ENCODE peak calls at places on chromosome 11, in nine cellular contexts. E is neural progenitor cell, V is GM23248, L is HCT116, D is HepG2, N is DND-41, I is endothelial cell of umbilical vein, A is PC-3, Q is mammary epithelial cell. O is an unnamed sample.

GRCh38 chr11:122235615-122236014 is 119.6 kb upstream of the BLID start:
- DNase-seq in E (no peak), V (peak; percentile 91), L (no peak), D (no peak), N (no peak), I (no peak), A (peak; percentile 74), Q (peak; percentile 13), O (peak; percentile 99)

GRCh38 chr11:109192864-109193263 is 229.1 kb upstream of the C11orf87 start:
- DNase-seq in E (no peak), V (no peak), L (no peak), D (no peak), N (no peak), I (no peak), A (no peak), Q (no peak), O (no peak)

GRCh38 chr11:23320131-23320530 is 459.9 kb upstream of the CCDC179 start:
- DNase-seq in E (no peak), V (no peak), L (no peak), D (no peak), N (no peak), I (no peak), A (no peak), Q (no peak), O (peak; percentile 62)

GRCh38 chr11:74011360-74012071 is 2.6 kb upstream of the UCP3 start:
- DNase-seq in E (no peak), V (peak; percentile 55), L (no peak), D (no peak), N (no peak), I (no peak), A (no peak), Q (no peak), O (no peak)

GRCh38 chr11:67647471-67647870 is 3.1 kb downstream of the ACY3 start:
- DNase-seq in E (no peak), V (no peak), L (no peak), D (no peak), N (no peak), I (no peak), A (no peak), Q (no peak), O (no peak)

GRCh38 chr11:119365071-119365591 is 16.4 kb downstream of the USP2 start:
- DNase-seq in E (no peak), V (peak; percentile 76), L (no peak), D (no peak), N (no peak), I (no peak), A (no peak), Q (no peak), O (peak; percentile 22)

GRCh38 chr11:100719362-100719761 is 32.3 kb downstream of the ARHGAP42 start:
- DNase-seq in E (peak; percentile 57), V (peak; percentile 19), L (no peak), D (no peak), N (no peak), I (no peak), A (peak; percentile 55), Q (peak; percentile 24), O (peak; percentile 51)

GRCh38 chr11:66362481-66363147 is 8.9 kb downstream of the SLC29A2 start:
- DNase-seq in E (no peak), V (no peak), L (no peak), D (no peak), N (no peak), I (no peak), A (no peak), Q (no peak), O (no peak)

GRCh38 chr11:36376888-36377758 is 81.0 kb downstream of the PRR5L start:
- DNase-seq in E (peak; percentile 85), V (peak; percentile 81), L (no peak), D (no peak), N (peak; percentile 43), I (peak; percentile 35), A (no peak), Q (peak; percentile 54), O (no peak)

GRCh38 chr11:111520565-111520964 is 6.0 kb downstream of the HOATZ start:
- DNase-seq in E (no peak), V (peak; percentile 74), L (no peak), D (no peak), N (no peak), I (no peak), A (peak; percentile 23), Q (no peak), O (peak; percentile 75)

GRCh38 chr11:19196458-19196857 is 5.3 kb downstream of the CSRP3 start:
- DNase-seq in E (no peak), V (no peak), L (no peak), D (no peak), N (no peak), I (no peak), A (no peak), Q (no peak), O (no peak)

GRCh38 chr11:33520103-33520502 is 180.5 kb downstream of the C11orf91 start:
- DNase-seq in E (no peak), V (no peak), L (no peak), D (no peak), N (no peak), I (no peak), A (no peak), Q (no peak), O (no peak)

GRCh38 chr11:85464283-85464682 is 162.9 kb downstream of the DLG2 start:
- DNase-seq in E (peak; percentile 8), V (no peak), L (no peak), D (no peak), N (no peak), I (no peak), A (no peak), Q (no peak), O (no peak)

GRCh38 chr11:126113515-126113957 is 50.9 kb upstream of the CDON start:
- DNase-seq in E (peak; percentile 28), V (peak; percentile 100), L (peak; percentile 44), D (peak; percentile 84), N (no peak), I (peak; percentile 92), A (peak; percentile 98), Q (peak; percentile 87), O (peak; percentile 99)

DNA sequence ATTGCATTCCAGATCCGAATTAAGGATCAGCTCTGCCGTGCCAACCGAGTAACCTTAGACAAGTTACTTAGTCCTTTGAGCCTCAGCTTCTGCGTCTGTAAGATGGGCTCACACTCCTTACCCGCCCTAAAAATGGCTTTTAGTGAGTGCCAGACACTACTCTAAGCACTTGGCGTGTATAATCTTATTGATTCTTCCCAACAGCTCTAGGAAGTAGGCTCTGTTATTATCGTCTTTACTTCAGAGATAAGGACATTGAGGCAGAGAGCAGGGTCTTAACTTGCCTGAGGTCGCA is 21.7 kb upstream of the ROBO3 start:
- DNase-seq in E (peak; percentile 33), V (no peak), L (no peak), D (no peak), N (no peak), I (no peak), A (no peak), Q (no peak), O (no peak)
- TF ChIP-seq EZH2 in E (no peak), V (peak; percentile 42), L (no peak), D (peak; percentile 61), N (no peak), I (no peak), A (no peak), Q (peak; percentile 94), O (peak; percentile 94)

DNA sequence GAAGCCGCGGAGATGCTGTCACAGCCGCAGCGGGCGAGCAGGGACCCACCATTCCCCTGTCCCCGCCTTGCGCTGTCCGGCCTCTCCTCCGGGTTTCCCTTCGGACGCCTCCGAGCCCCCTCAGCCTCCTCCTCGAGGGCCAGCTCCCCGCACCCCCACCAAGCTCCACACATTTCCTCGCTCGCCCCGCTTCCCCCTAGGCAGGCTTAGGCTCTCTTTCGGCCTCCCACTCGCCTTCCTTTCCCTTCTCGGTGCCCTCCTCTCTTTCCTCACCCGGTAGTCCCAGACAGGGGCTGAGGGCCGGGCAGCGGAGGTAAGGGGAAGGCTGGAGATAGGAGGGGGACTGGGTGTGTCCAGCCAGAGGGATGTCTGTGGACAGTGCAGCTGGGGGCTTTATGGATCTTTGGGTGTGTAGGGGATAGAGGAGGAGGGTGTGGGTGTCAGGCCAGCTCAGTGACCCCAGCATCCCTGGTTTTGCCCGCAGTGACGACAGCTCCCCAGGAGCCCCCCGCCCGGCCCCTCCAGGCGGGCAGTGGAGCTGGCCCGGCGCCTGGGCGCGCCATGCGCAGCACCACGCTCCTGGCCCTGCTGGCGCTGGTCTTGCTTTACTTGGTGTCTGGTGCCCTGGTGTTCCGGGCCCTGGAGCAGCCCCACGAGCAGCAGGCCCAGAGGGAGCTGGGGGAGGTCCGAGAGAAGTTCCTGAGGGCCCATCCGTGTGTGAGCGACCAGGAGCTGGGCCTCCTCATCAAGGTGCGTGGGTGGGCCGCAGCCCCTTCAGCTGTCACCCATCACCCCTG is 1.6 kb downstream of the KCNK4 start:
- DNase-seq in E (peak; percentile 42), V (no peak), L (no peak), D (no peak), N (no peak), I (no peak), A (no peak), Q (no peak), O (no peak)
- TF ChIP-seq EZH2 in E (peak; percentile 86), V (peak; percentile 81), L (no peak), D (peak; percentile 64), N (no peak), I (peak; percentile 85), A (no peak), Q (peak; percentile 49), O (peak; percentile 45)

DNA sequence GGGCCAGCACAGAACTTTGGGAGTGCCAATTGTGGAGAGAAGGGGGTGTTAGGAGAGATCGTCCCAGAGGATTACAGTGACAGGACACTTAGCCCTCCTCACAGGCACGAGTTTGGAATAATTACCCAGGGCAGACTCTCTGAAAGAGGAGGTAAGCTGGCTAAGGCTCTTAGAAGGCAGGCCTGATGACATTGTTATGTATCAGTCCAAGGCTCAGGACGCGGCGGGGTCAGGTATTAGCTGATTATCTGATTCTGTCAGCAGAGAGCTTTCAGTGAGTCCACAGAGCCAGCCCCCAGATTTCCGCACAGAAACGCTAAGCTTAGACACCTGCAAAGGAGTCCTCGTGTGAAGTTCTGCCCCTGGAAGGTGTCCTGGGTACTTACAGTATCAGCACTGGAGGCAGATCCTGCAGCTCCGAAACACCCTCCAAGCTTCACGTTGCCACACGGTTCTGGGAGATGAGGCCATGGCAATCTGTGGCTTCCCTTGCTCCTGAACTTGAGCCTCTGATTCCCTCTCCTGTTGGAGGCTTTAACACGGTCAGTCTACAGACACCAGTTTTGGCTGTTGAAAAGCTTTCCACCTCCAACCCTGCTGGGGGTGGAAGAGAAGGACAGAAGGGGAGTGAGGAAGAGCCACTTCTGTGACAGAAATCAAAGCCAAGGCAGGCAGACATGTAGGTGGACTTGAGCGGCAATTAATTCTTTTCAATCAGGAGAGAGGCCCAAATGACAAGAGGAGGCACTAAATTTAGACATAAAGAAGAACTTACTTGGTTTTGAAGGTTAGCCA is 123.6 kb upstream of the CADM1 start:
- DNase-seq in E (peak; percentile 45), V (no peak), L (no peak), D (no peak), N (no peak), I (no peak), A (no peak), Q (no peak), O (no peak)
- TF ChIP-seq EZH2 in E (no peak), V (no peak), L (no peak), D (no peak), N (no peak), I (no peak), A (no peak), Q (no peak), O (no peak)

DNA sequence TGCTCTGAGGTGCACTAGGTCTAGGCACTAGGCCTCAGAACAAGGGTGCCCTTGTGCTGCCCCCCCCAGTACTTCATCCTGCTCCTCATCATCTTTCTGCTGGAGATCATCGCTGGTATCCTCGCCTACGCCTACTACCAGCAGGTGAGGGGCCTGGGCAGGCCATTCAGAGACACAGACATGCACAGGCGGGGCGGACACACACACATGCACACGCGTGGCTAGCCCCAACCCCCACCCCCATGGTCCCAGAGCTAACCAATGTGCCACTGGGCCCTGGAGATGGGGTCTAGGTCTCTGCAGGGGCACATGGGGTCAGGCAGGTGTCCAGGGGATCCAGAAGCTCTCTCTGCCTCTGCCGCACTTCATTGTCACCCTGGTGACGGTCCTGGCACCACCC is 3.9 kb downstream of the CD151 start:
- DNase-seq in E (no peak), V (no peak), L (no peak), D (no peak), N (no peak), I (no peak), A (no peak), Q (no peak), O (no peak)
- TF ChIP-seq EZH2 in E (no peak), V (no peak), L (no peak), D (no peak), N (no peak), I (no peak), A (no peak), Q (no peak), O (no peak)